ENCODE peak calls at places on chromosomes 13 and 19, in eight cellular contexts. B is tibial artery; V is progenitor cell of endocrine pancreas; A is astrocyte of the spinal cord; M is activated CD8-positive, alpha-beta T cell treated with anti-CD3 and anti-CD28 coated beads for 36 hours; U is fibroblast of the aortic adventitia; Y is pancreas; C is brain microvascular endothelial cell. L is an unnamed sample.

GRCh38 chr13:44230736-44231135 is 142.9 kb upstream of the SERP2 start:
- DNase-seq in C (peak), A (peak), U (peak), V (no peak), M (no peak), B (no peak), Y (no peak), L (no peak)

GRCh38 chr19:44653977-44654784 is 10.5 kb downstream of the PVR start:
- DNase-seq in A (peak), U (peak), V (peak), M (peak), C (peak), Y (peak), B (peak), L (no peak)

GRCh38 chr13:67518785-67519184 is 288.6 kb upstream of the PCDH9 start:
- DNase-seq in A (peak), C (no peak), B (no peak), M (no peak), U (no peak), Y (no peak), V (no peak), L (no peak)

GRCh38 chr19:14536926-14537692 is 7.7 kb downstream of the TECR start:
- DNase-seq in B (peak), M (peak), A (no peak), C (peak), Y (peak), U (peak), V (peak), L (no peak)

GRCh38 chr19:16106121-16106520 is 5.6 kb upstream of the RAB8A start:
- DNase-seq in V (no peak), M (no peak), B (no peak), C (no peak), U (no peak), A (no peak), Y (no peak), L (no peak)

GRCh38 chr13:76696370-76696769 is 189.8 kb downstream of the KCTD12 start:
- DNase-seq in M (no peak), A (peak), Y (no peak), U (peak), V (no peak), B (no peak), C (peak), L (no peak)

GRCh38 chr19:2332341-2333026 is 4.0 kb downstream of the SPPL2B start:
- DNase-seq in C (no peak), Y (no peak), B (no peak), U (no peak), A (no peak), M (peak), V (no peak), L (no peak)

GRCh38 chr13:42364613-42365000 is 92.7 kb downstream of the AKAP11 start:
- DNase-seq in B (no peak), A (peak), Y (no peak), M (no peak), U (no peak), V (no peak), C (peak), L (no peak)

GRCh38 chr13:113851826-113852535 is 11.9 kb downstream of the GAS6 start:
- DNase-seq in C (no peak), U (no peak), A (no peak), M (no peak), B (peak), V (no peak), Y (no peak), L (peak)

GRCh38 chr19:5949792-5950305 is 28.1 kb downstream of the RANBP3 start:
- DNase-seq in U (no peak), Y (no peak), V (no peak), B (no peak), M (peak), A (no peak), C (no peak), L (no peak)

GRCh38 chr19:15200575-15201364 is at the start of gene NOTCH3:
- DNase-seq in M (no peak), B (no peak), V (peak), C (no peak), A (no peak), U (no peak), Y (no peak), L (no peak)

GRCh38 chr19:52307275-52307674 is 10.3 kb downstream of the ZNF480 start:
- DNase-seq in V (no peak), C (peak), U (peak), M (no peak), Y (no peak), A (peak), B (no peak), L (no peak)

GRCh38 chr19:17205237-17206140 is 9.7 kb upstream of the USE1 start:
- DNase-seq in M (peak), C (peak), U (peak), A (peak), B (no peak), Y (peak), V (peak), L (no peak)

GRCh38 chr19:16025108-16026101 is 50.9 kb upstream of the TPM4 start:
- DNase-seq in V (no peak), B (peak), C (peak), Y (no peak), U (peak), M (peak), A (peak), L (no peak)

GRCh38 chr19:42051166-42052115 is 18.6 kb downstream of the GRIK5 start:
- DNase-seq in U (no peak), B (no peak), C (no peak), A (no peak), V (no peak), M (peak), Y (no peak), L (no peak)

GRCh38 chr13:28423010-28423409 is 71.9 kb downstream of the FLT1 start:
- DNase-seq in B (peak), Y (no peak), U (no peak), A (no peak), M (peak), V (no peak), C (no peak), L (no peak)

GRCh38 chr19:38726761-38727301 is 17.4 kb downstream of the CAPN12 start:
- DNase-seq in C (no peak), A (no peak), Y (no peak), V (no peak), M (peak), B (no peak), U (no peak), L (no peak)

GRCh38 chr19:34448191-34448590 is 20.0 kb downstream of the UBA2 start:
- DNase-seq in C (no peak), V (no peak), A (no peak), U (no peak), M (no peak), B (no peak), Y (no peak), L (no peak)

GRCh38 chr13:113510871-113511270 is 20.4 kb upstream of the DCUN1D2 start:
- DNase-seq in V (no peak), M (no peak), U (no peak), B (no peak), Y (no peak), C (no peak), A (no peak), L (peak)

GRCh38 chr19:8209111-8209964 is at the start of gene CERS4:
- DNase-seq in V (peak), B (peak), U (peak), C (peak), M (peak), A (peak), Y (peak), L (no peak)

GRCh38 chr13:51625555-51626345 is 41.5 kb downstream of the WDFY2 start:
- DNase-seq in U (peak), B (no peak), A (peak), C (no peak), Y (peak), M (no peak), V (no peak), L (no peak)

GRCh38 chr19:13978306-13978705 is 26.0 kb downstream of the DCAF15 start:
- DNase-seq in V (peak), C (no peak), Y (no peak), U (no peak), A (peak), M (peak), B (peak), L (no peak)

GRCh38 chr19:1046836-1047695 is 7.2 kb downstream of the ABCA7 start:
- DNase-seq in V (no peak), B (no peak), M (no peak), U (no peak), C (no peak), A (no peak), Y (no peak), L (no peak)

GRCh38 chr19:17834350-17835181 is 13.2 kb downstream of the JAK3 start:
- DNase-seq in A (no peak), C (no peak), Y (no peak), V (no peak), B (no peak), U (no peak), M (peak), L (no peak)

GRCh38 chr13:104487006-104487405 is 1420.8 kb upstream of the SLC10A2 start:
- DNase-seq in Y (no peak), V (no peak), C (peak), B (no peak), U (no peak), A (peak), M (no peak), L (no peak)

GRCh38 chr13:45627656-45628055 is 12.1 kb upstream of the ERICH6B start:
- DNase-seq in B (no peak), M (no peak), A (no peak), U (no peak), V (no peak), C (no peak), Y (no peak), L (no peak)

GRCh38 chr13:104954210-104954609 is 1581.3 kb downstream of the EFNB2 start:
- DNase-seq in C (no peak), U (no peak), Y (no peak), B (no peak), V (no peak), A (no peak), M (no peak), L (no peak)

GRCh38 chr19:38736413-38737280 is 7.6 kb downstream of the CAPN12 start:
- DNase-seq in M (peak), B (no peak), Y (peak), U (no peak), V (peak), A (peak), C (no peak), L (no peak)

GRCh38 chr19:53012006-53012405 is 1.7 kb upstream of the ERVV-1 start:
- DNase-seq in U (no peak), C (no peak), Y (no peak), M (no peak), V (no peak), B (no peak), A (no peak), L (no peak)

GRCh38 chr19:42762782-42763181 is 2.7 kb downstream of the PSG8 start:
- DNase-seq in V (no peak), C (no peak), B (no peak), U (peak), Y (no peak), A (no peak), M (no peak), L (no peak)

GRCh38 chr13:84126671-84127171 is 244.4 kb upstream of the SLITRK1 start:
- DNase-seq in B (no peak), C (peak), Y (no peak), M (peak), U (no peak), A (no peak), V (no peak), L (no peak)

GRCh38 chr13:23965346-23965745 is 68.0 kb upstream of the C1QTNF9B start:
- DNase-seq in U (no peak), V (no peak), M (no peak), B (no peak), A (no peak), C (no peak), Y (no peak), L (no peak)

GRCh38 chr13:80341771-80342271 is 895 bp upstream of the SPRY2 start:
- DNase-seq in Y (peak), B (peak), M (peak), A (peak), U (peak), C (peak), V (peak), L (no peak)

GRCh38 chr13:34779171-34779570 is 162.9 kb upstream of the NBEA start:
- DNase-seq in V (no peak), C (no peak), B (no peak), A (no peak), U (no peak), M (no peak), Y (no peak), L (no peak)
- TF ChIP-seq CTCF in V (no peak), C (peak), B (no peak), A (no peak), U (no peak), M (no peak), Y (no peak), L (no peak)

GRCh38 chr13:110137677-110138008 is 169.3 kb downstream of the COL4A1 start:
- DNase-seq in V (no peak), C (peak), A (no peak), B (no peak), Y (peak), M (peak), U (peak), L (no peak)
- TF ChIP-seq CTCF in V (peak), C (peak), A (peak), B (peak), Y (no peak), M (no peak), U (no peak), L (peak)

GRCh38 chr19:18849838-18850400 is 18.2 kb downstream of the UPF1 start:
- DNase-seq in C (no peak), M (no peak), V (no peak), U (no peak), Y (no peak), A (no peak), B (no peak), L (no peak)

GRCh38 chr19:18846862-18847515 is 15.2 kb downstream of the UPF1 start:
- DNase-seq in C (peak), U (peak), V (peak), B (peak), M (peak), Y (peak), A (peak), L (peak)

GRCh38 chr19:18848860-18849661 is 17.3 kb downstream of the UPF1 start:
- DNase-seq in U (peak), M (no peak), V (no peak), C (peak), A (no peak), Y (no peak), B (peak), L (no peak)

GRCh38 chr19:18845961-18846360 is 14.2 kb downstream of the UPF1 start:
- DNase-seq in B (no peak), U (no peak), A (no peak), M (no peak), Y (no peak), V (no peak), C (no peak), L (no peak)

DNA sequence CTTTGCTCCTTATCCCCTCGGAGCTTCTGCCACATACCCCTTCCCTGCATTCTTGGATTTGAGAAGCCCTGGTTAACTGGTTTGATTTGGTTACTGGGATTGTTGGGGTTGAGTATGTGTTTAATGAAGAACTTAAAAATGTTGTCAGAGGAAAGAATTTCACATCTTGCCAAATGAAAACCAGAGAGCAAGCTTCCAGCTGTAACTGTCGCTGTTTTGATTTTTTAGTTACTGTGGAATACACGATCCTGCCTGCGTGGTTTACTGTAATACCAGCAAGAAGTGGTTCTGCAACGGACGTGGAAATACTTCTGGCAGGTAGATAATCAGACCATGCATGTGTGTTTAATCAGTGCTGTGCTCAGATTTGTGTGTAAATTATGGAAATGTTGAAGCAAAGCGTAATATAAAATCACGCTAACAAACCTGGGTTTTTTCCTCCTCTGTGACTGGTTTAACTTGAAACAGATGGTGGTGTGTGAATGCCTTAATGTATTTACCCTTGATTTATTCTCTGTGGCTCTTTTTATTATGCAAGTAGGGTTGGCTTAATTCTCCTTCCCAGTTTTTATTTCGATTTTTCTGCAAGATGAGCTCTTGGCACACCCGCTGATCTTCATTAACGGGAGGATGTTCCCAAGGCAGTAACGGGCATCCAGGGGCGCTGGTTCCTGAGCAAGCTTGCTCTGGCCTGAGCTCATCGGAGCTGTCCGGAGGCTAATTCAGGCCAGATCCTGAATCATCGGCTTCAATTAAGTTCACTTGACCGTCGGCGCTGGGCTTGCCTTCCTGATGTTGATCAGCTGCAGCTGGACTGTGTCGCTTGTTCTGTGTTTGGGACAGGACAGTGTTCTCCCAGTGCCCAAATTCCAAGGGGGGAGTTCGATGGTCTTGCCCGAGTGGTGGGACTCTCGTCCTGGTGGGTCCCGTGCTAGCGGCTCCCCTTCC is 16.0 kb downstream of the UPF1 start:
- DNase-seq in B (no peak), A (no peak), Y (no peak), U (peak), C (no peak), V (no peak), M (no peak), L (no peak)
- TF ChIP-seq CTCF in B (no peak), A (no peak), Y (no peak), U (no peak), C (no peak), V (no peak), M (peak), L (peak)

DNA sequence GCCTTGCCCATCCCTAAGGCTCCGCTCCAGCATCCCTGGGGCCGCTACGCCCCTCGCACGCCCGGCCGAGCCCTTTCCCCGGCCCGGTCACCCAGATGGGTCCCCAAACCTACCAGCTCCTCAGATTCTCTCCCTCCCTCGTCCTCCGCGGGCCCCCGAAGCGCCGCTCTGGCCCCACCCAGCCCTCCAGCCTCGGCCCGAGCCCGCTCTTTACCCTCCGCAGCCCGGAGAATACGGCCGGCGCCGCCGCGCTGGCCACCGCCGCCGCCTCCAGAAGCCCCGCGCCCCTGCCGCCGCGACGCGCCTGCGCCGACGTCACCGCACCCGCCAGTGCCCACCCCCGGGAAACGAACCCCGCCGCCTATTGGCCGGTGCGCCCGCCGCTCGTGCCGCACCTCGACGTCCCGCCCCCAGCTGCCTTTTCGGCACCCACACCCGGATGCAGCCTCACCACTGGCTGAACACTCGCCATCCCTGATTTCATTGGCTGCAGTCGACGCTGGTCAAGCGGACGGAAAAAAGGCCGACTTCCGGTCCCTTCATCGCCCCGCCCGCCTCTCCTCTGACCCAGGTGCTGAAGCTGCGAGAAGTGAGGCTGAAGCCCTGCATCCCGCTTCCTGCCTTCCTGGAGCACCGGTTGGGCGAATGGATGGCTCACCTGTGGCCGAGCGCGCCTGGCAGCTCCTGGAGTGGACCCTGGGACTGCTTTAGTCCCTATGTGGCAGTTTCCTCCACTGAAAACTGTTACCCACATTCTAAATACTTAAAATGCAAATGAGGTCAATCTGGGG is at the start of gene DAPK3:
- DNase-seq in U (peak), A (peak), M (peak), Y (peak), V (peak), C (peak), B (peak), L (peak)
- TF ChIP-seq CTCF in U (no peak), A (no peak), M (no peak), Y (no peak), V (no peak), C (peak), B (no peak), L (no peak)

DNA sequence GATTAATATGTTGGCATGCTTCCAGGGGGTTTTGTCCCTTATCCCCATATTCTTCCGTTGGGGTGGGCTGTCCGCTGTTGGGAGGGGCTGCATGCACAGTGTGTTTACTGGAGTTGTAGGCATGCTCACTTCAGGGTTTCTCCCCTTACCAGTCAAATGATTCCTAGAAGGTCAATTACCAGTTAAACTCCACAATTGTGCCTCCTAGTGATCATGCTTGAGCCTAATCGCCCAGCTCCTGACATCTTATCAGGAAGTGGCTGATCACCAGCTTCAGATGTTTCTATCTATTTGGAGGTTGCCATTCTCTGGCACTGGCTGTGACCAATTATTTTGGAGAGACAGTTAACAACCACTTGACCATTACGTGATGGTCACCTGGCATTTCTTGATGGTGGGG is 1090.0 kb downstream of the SLITRK5 start:
- DNase-seq in A (no peak), Y (no peak), B (no peak), C (no peak), V (no peak), U (no peak), M (no peak), L (no peak)
- TF ChIP-seq CTCF in A (no peak), Y (no peak), B (no peak), C (no peak), V (no peak), U (no peak), M (no peak), L (no peak)

DNA sequence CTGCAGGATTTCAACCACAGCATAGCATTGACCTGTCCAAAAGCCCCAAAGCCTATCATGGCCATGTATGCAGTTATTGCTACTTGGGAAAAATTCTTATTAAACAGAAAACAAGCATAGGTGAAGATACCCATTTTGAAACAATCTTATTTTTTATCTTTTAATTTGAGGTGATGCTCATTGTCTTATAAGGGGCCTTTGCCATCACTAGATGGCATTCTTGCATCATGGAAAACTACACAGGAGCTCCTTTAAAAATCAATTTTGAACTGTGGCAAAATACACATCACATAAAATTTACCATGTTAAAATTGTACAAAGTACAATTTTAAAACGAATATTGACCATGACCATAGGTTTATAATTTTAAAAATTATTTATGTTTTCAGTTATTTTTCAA is 38.9 kb upstream of the ZNF835 start:
- DNase-seq in M (no peak), U (no peak), C (no peak), V (no peak), Y (no peak), B (no peak), A (no peak), L (no peak)
- TF ChIP-seq CTCF in M (no peak), U (no peak), C (no peak), V (no peak), Y (no peak), B (no peak), A (no peak), L (no peak)